ENCODE peak calls at places on chromosomes 4 and X, in eight cellular contexts. O is T-helper 1 cell; E is mesendoderm; J is NCI-H2171; I is heart right ventricle; B is AG20443; W is activated effector memory CD4-positive, alpha-beta T cell treated with Interleukin-2 at 50 U/mL for 16 hours; Y is IMR-90. D is an unnamed sample.

GRCh38 chr4:81436928-81437327 is 34.8 kb downstream of the RASGEF1B start:
- DNase-seq in O (no peak), E (no peak), J (no peak), I (no peak), B (no peak), W (no peak), Y (no peak), D (no peak)

GRCh38 chr4:109967798-109968520 is 55.3 kb downstream of the EGF start:
- DNase-seq in O (no peak), E (no peak), J (no peak), I (no peak), B (no peak), W (no peak), Y (peak; percentile 67), D (peak; percentile 27)

GRCh38 chr4:75940692-75941253 is at the start of gene NAAA:
- DNase-seq in O (peak; percentile 75), E (peak; percentile 95), J (no peak), I (peak; percentile 82), B (peak; percentile 92), W (peak; percentile 73), Y (peak; percentile 65), D (peak; percentile 36)

GRCh38 chr4:170398228-170398627 is 308.5 kb upstream of the AADAT start:
- DNase-seq in O (no peak), E (no peak), J (no peak), I (no peak), B (no peak), W (no peak), Y (no peak), D (no peak)

GRCh38 chrX:2898861-2899512 is 30.2 kb downstream of the ARSD start:
- DNase-seq in O (no peak), E (no peak), J (no peak), I (no peak), B (no peak), W (no peak), Y (no peak), D (no peak)

GRCh38 chr4:129371901-129372300 is 275.9 kb downstream of the C4orf33 start:
- DNase-seq in O (no peak), E (no peak), J (no peak), I (no peak), B (no peak), W (no peak), Y (no peak), D (no peak)

GRCh38 chr4:105158837-105159236 is 12.2 kb downstream of the TET2 start:
- DNase-seq in O (no peak), E (peak; percentile 55), J (no peak), I (no peak), B (no peak), W (no peak), Y (peak; percentile 56), D (no peak)

GRCh38 chr4:74365761-74366160 is 816 bp downstream of the EREG start:
- DNase-seq in O (no peak), E (peak; percentile 31), J (no peak), I (no peak), B (peak; percentile 9), W (no peak), Y (no peak), D (no peak)

GRCh38 chrX:67436867-67437266 is 107.0 kb upstream of the AR start:
- DNase-seq in O (no peak), E (no peak), J (no peak), I (peak; percentile 6), B (no peak), W (no peak), Y (no peak), D (no peak)

GRCh38 chr4:60890743-60891142 is 309.4 kb upstream of the ADGRL3 start:
- DNase-seq in O (no peak), E (no peak), J (no peak), I (no peak), B (no peak), W (no peak), Y (no peak), D (no peak)

GRCh38 chrX:102746134-102746584 is 25.6 kb downstream of the GPRASP3 start:
- DNase-seq in O (no peak), E (peak; percentile 36), J (no peak), I (peak; percentile 12), B (peak; percentile 58), W (no peak), Y (no peak), D (peak; percentile 7)

GRCh38 chr4:65344278-65344825 is 325.9 kb downstream of the EPHA5 start:
- DNase-seq in O (no peak), E (no peak), J (no peak), I (no peak), B (no peak), W (no peak), Y (no peak), D (no peak)

GRCh38 chrX:55874807-55875206 is 157.3 kb downstream of the RRAGB start:
- DNase-seq in O (no peak), E (no peak), J (no peak), I (no peak), B (no peak), W (no peak), Y (no peak), D (no peak)

GRCh38 chr4:2735869-2736268 is 20.3 kb downstream of the TNIP2 start:
- DNase-seq in O (no peak), E (no peak), J (no peak), I (no peak), B (no peak), W (no peak), Y (no peak), D (no peak)

GRCh38 chr4:155796031-155796430 is 37.2 kb downstream of the GUCY1B1 start:
- DNase-seq in O (no peak), E (peak; percentile 65), J (no peak), I (no peak), B (peak; percentile 53), W (no peak), Y (peak; percentile 52), D (no peak)

GRCh38 chrX:39613508-39613921 is 484.2 kb downstream of the BCOR start:
- DNase-seq in O (no peak), E (peak; percentile 23), J (peak; percentile 80), I (peak; percentile 42), B (peak; percentile 16), W (no peak), Y (no peak), D (no peak)

GRCh38 chr4:71130827-71131603 is 137.6 kb downstream of the DCK start:
- DNase-seq in O (no peak), E (peak; percentile 20), J (no peak), I (no peak), B (peak; percentile 68), W (no peak), Y (peak; percentile 89), D (peak; percentile 82)

GRCh38 chr4:4225915-4226605 is 669 bp downstream of the OTOP1 start:
- DNase-seq in O (no peak), E (no peak), J (no peak), I (no peak), B (peak; percentile 27), W (no peak), Y (peak; percentile 2), D (no peak)

GRCh38 chr4:6019316-6020263 is 1.4 kb upstream of the C4orf50 start:
- DNase-seq in O (no peak), E (peak; percentile 85), J (peak; percentile 19), I (peak; percentile 37), B (peak; percentile 71), W (no peak), Y (peak; percentile 44), D (peak; percentile 7)

GRCh38 chr4:3773552-3774001 is 7.4 kb downstream of the ADRA2C start:
- DNase-seq in O (no peak), E (no peak), J (no peak), I (no peak), B (no peak), W (no peak), Y (no peak), D (no peak)

GRCh38 chr4:52195882-52196281 is 144.8 kb downstream of the SPATA18 start:
- DNase-seq in O (no peak), E (no peak), J (no peak), I (no peak), B (no peak), W (no peak), Y (no peak), D (peak; percentile 49)

GRCh38 chrX:11386001-11386523 is 92.8 kb downstream of the AMELX start:
- DNase-seq in O (no peak), E (no peak), J (no peak), I (no peak), B (peak; percentile 45), W (no peak), Y (peak; percentile 75), D (peak; percentile 48)

GRCh38 chr4:10006236-10006603 is 15.1 kb downstream of the SLC2A9 start:
- DNase-seq in O (no peak), E (no peak), J (no peak), I (peak; percentile 24), B (peak; percentile 70), W (no peak), Y (no peak), D (peak; percentile 81)

GRCh38 chr4:138910914-138911336 is 104.7 kb upstream of the NOCT start:
- DNase-seq in O (no peak), E (peak; percentile 98), J (no peak), I (peak; percentile 79), B (peak; percentile 88), W (no peak), Y (peak; percentile 86), D (peak; percentile 28)

GRCh38 chr4:16117164-16117563 is 33.3 kb upstream of the PROM1 start:
- DNase-seq in O (no peak), E (no peak), J (no peak), I (no peak), B (no peak), W (no peak), Y (no peak), D (no peak)

GRCh38 chrX:26651755-26652154 is 435.8 kb downstream of the MAGEB5 start:
- DNase-seq in O (no peak), E (no peak), J (no peak), I (no peak), B (no peak), W (no peak), Y (no peak), D (no peak)

GRCh38 chr4:140081582-140082398 is 72.2 kb downstream of the MAML3 start:
- DNase-seq in O (no peak), E (no peak), J (no peak), I (no peak), B (no peak), W (no peak), Y (no peak), D (no peak)

GRCh38 chr4:23135792-23136645 is 443.3 kb downstream of the GBA3 start:
- DNase-seq in O (no peak), E (peak; percentile 81), J (no peak), I (peak; percentile 6), B (peak; percentile 32), W (no peak), Y (peak; percentile 41), D (peak; percentile 43)

GRCh38 chr4:121873604-121874003 is 3.3 kb upstream of the BBS7 start:
- DNase-seq in O (no peak), E (no peak), J (no peak), I (no peak), B (no peak), W (no peak), Y (no peak), D (peak; percentile 19)

GRCh38 chr4:25852105-25852504 is 10.7 kb downstream of the SEL1L3 start:
- DNase-seq in O (no peak), E (no peak), J (no peak), I (no peak), B (no peak), W (no peak), Y (no peak), D (no peak)

GRCh38 chrX:36978886-36979285 is 29.3 kb upstream of the FAM47C start:
- DNase-seq in O (no peak), E (no peak), J (no peak), I (no peak), B (no peak), W (no peak), Y (peak; percentile 1), D (peak; percentile 36)

D was measured in stromal cell of bone marrow.